ENCODE peak calls at places on chromosomes 6 and 20, in five cellular contexts. V is aorta; G is glutamatergic neuron; O is activated CD8-positive, alpha-beta memory T cell treated with anti-CD3 and anti-CD28 coated beads, Interleukin-2, amount 50 U/mL, for 4 hours; T is NCI-H345. H is an unnamed sample.

GRCh38 chr6:4388675-4389074 is 253.3 kb upstream of the ECI2 start:
- DNase-seq in V (no peak), G (no peak), O (no peak), T (no peak), H (no peak)

GRCh38 chr6:136401749-136402148 is 112.1 kb upstream of the BCLAF1 start:
- DNase-seq in V (no peak), G (no peak), O (no peak), T (no peak), H (no peak)

GRCh38 chr6:24646771-24647170 is 780 bp upstream of the KIAA0319 start:
- DNase-seq in V (no peak), G (no peak), O (no peak), T (no peak), H (no peak)

GRCh38 chr20:37327748-37328147 is 18.2 kb upstream of the SRC start:
- DNase-seq in V (peak), G (no peak), O (no peak), T (no peak), H (no peak)

GRCh38 chr20:21074605-21075336 is 31.4 kb downstream of the LINC00237 start:
- DNase-seq in V (no peak), G (no peak), O (no peak), T (no peak), H (no peak)

GRCh38 chr6:31898200-31899011 is 908 bp upstream of the EHMT2 start:
- DNase-seq in V (no peak), G (no peak), O (peak), T (peak), H (no peak)

GRCh38 chr6:69122407-69122773 is 487.3 kb downstream of the ADGRB3 start:
- DNase-seq in V (no peak), G (no peak), O (no peak), T (no peak), H (no peak)

GRCh38 chr6:143596857-143597256 is 80.9 kb upstream of the PHACTR2 start:
- DNase-seq in V (peak), G (no peak), O (no peak), T (no peak), H (no peak)

GRCh38 chr6:110180228-110181008 is at the start of gene CDC40:
- DNase-seq in V (peak), G (peak), O (peak), T (peak), H (peak)

GRCh38 chr6:136947037-136947436 is 24.9 kb downstream of the SLC35D3 start:
- DNase-seq in V (no peak), G (no peak), O (no peak), T (no peak), H (no peak)

GRCh38 chr20:20561172-20561571 is 151.3 kb downstream of the RALGAPA2 start:
- DNase-seq in V (no peak), G (no peak), O (no peak), T (no peak), H (no peak)

GRCh38 chr6:136034422-136034821 is 182.9 kb downstream of the PDE7B start:
- DNase-seq in V (no peak), G (no peak), O (no peak), T (no peak), H (no peak)

GRCh38 chr20:52783769-52784168 is 188.4 kb upstream of the TSHZ2 start:
- DNase-seq in V (no peak), G (peak), O (no peak), T (no peak), H (no peak)

GRCh38 chr6:113997106-113997505 is 26.2 kb upstream of the HDAC2 start:
- DNase-seq in V (no peak), G (no peak), O (no peak), T (no peak), H (no peak)

GRCh38 chr6:73514746-73515110 is 6.1 kb downstream of the EEF1A1 start:
- DNase-seq in V (no peak), G (no peak), O (no peak), T (no peak), H (no peak)

GRCh38 chr20:47610247-47610944 is 108.7 kb downstream of the NCOA3 start:
- DNase-seq in V (peak), G (no peak), O (peak), T (no peak), H (no peak)

GRCh38 chr6:156786652-156787051 is 9.5 kb downstream of the ARID1B start:
- DNase-seq in V (no peak), G (no peak), O (no peak), T (no peak), H (no peak)

GRCh38 chr20:49684335-49684997 is 29.2 kb downstream of the B4GALT5 start:
- DNase-seq in V (no peak), G (no peak), O (no peak), T (no peak), H (no peak)

GRCh38 chr6:70241991-70242420 is 60.9 kb downstream of the COL9A1 start:
- DNase-seq in V (no peak), G (no peak), O (no peak), T (peak), H (no peak)

GRCh38 chr6:150631283-150631981 is 31.7 kb downstream of the PLEKHG1 start:
- DNase-seq in V (no peak), G (no peak), O (no peak), T (no peak), H (no peak)

GRCh38 chr20:59829415-59830106 is 103.9 kb downstream of the SYCP2 start:
- DNase-seq in V (no peak), G (peak), O (no peak), T (no peak), H (peak)

GRCh38 chr6:52666523-52666922 is 4.4 kb upstream of the TMEM14A start:
- DNase-seq in V (no peak), G (no peak), O (no peak), T (no peak), H (no peak)

GRCh38 chr6:149545754-149546471 is at the start of gene PPIL4:
- DNase-seq in V (peak), G (peak), O (peak), T (peak), H (peak)

GRCh38 chr6:116397960-116398359 is 27.2 kb downstream of the DSE start:
- DNase-seq in V (no peak), G (no peak), O (no peak), T (no peak), H (no peak)

GRCh38 chr20:46077642-46078305 is 12.0 kb downstream of the NCOA5 start:
- DNase-seq in V (no peak), G (no peak), O (no peak), T (no peak), H (no peak)

GRCh38 chr6:15023448-15023847 is 222.4 kb upstream of the JARID2 start:
- DNase-seq in V (no peak), G (no peak), O (peak), T (no peak), H (no peak)

GRCh38 chr6:37536462-37537225 is 37.0 kb upstream of the CCDC167 start:
- DNase-seq in V (no peak), G (peak), O (no peak), T (peak), H (no peak)

GRCh38 chr20:8875586-8875985 is 193.3 kb upstream of the PLCB4 start:
- DNase-seq in V (no peak), G (no peak), O (no peak), T (no peak), H (no peak)

GRCh38 chr6:48016027-48016755 is 94.8 kb downstream of the PTCHD4 start:
- DNase-seq in V (no peak), G (peak), O (no peak), T (no peak), H (peak)

GRCh38 chr6:137680678-137681346 is 186.2 kb upstream of the TNFAIP3 start:
- DNase-seq in V (no peak), G (no peak), O (no peak), T (no peak), H (no peak)

GRCh38 chr6:62891065-62891647 is 320.1 kb upstream of the FKBP1C start:
- DNase-seq in V (no peak), G (no peak), O (no peak), T (no peak), H (no peak)

GRCh38 chr6:146860583-146860982 is 261.8 kb downstream of the ADGB start:
- DNase-seq in V (no peak), G (peak), O (no peak), T (no peak), H (no peak)

GRCh38 chr6:105995403-105995699 is 90.8 kb upstream of the PRDM1 start:
- DNase-seq in V (no peak), G (no peak), O (no peak), T (no peak), H (no peak)

GRCh38 chr6:24945046-24945445 is 9.3 kb upstream of the RIPOR2 start:
- DNase-seq in V (no peak), G (no peak), O (no peak), T (no peak), H (no peak)

GRCh38 chr6:35547666-35548065 is 35.0 kb upstream of the TULP1 start:
- DNase-seq in V (no peak), G (no peak), O (no peak), T (no peak), H (no peak)

GRCh38 chr6:105326838-105327745 is 75.8 kb downstream of the PREP start:
- DNase-seq in V (no peak), G (peak), O (no peak), T (peak), H (no peak)

GRCh38 chr20:44019638-44020335 is 105.1 kb downstream of the TOX2 start:
- DNase-seq in V (no peak), G (no peak), O (no peak), T (no peak), H (no peak)

H was measured in ecto neural progenitor cell.